ENCODE peak calls at places on chromosomes 13 and 19, in five cellular contexts. One of them, this sample, is unnamed.

GRCh38 chr19:4338441-4339350 is at the start of gene STAP2:
- DNase-seq in brain microvascular endothelial cell: no peak
- DNase-seq in osteocyte: no peak
- DNase-seq in nephron progenitor cell: no peak
- DNase-seq in activated naive CD4-positive, alpha-beta T cell treated with anti-CD3 and anti-CD28 coated beads, Interleukin-2, amount 10 ng/mL, durations not matched to agents 7 days and 5 days: peak; percentile 60
- DNase-seq in this sample: no peak

GRCh38 chr19:35560271-35560670 is 3.2 kb downstream of the ATP4A start:
- DNase-seq in osteocyte: no peak
- DNase-seq in activated naive CD4-positive, alpha-beta T cell treated with anti-CD3 and anti-CD28 coated beads, Interleukin-2, amount 10 ng/mL, durations not matched to agents 7 days and 5 days: no peak
- DNase-seq in brain microvascular endothelial cell: no peak
- DNase-seq in nephron progenitor cell: no peak
- DNase-seq in this sample: no peak

GRCh38 chr19:695350-695949 is at the start of gene PRSS57:
- DNase-seq in activated naive CD4-positive, alpha-beta T cell treated with anti-CD3 and anti-CD28 coated beads, Interleukin-2, amount 10 ng/mL, durations not matched to agents 7 days and 5 days: no peak
- DNase-seq in brain microvascular endothelial cell: no peak
- DNase-seq in nephron progenitor cell: no peak
- DNase-seq in osteocyte: no peak
- DNase-seq in this sample: no peak

GRCh38 chr13:33125821-33126570 is 109.8 kb downstream of the KL start:
- DNase-seq in brain microvascular endothelial cell: peak; percentile 98
- DNase-seq in activated naive CD4-positive, alpha-beta T cell treated with anti-CD3 and anti-CD28 coated beads, Interleukin-2, amount 10 ng/mL, durations not matched to agents 7 days and 5 days: no peak
- DNase-seq in osteocyte: no peak
- DNase-seq in nephron progenitor cell: no peak
- DNase-seq in this sample: no peak

GRCh38 chr13:27283906-27284523 is 13.4 kb downstream of the RASL11A start:
- DNase-seq in brain microvascular endothelial cell: no peak
- DNase-seq in osteocyte: no peak
- DNase-seq in nephron progenitor cell: no peak
- DNase-seq in activated naive CD4-positive, alpha-beta T cell treated with anti-CD3 and anti-CD28 coated beads, Interleukin-2, amount 10 ng/mL, durations not matched to agents 7 days and 5 days: no peak
- DNase-seq in this sample: no peak

GRCh38 chr13:113502686-113503085 is 12.2 kb upstream of the DCUN1D2 start:
- DNase-seq in brain microvascular endothelial cell: no peak
- DNase-seq in nephron progenitor cell: no peak
- DNase-seq in activated naive CD4-positive, alpha-beta T cell treated with anti-CD3 and anti-CD28 coated beads, Interleukin-2, amount 10 ng/mL, durations not matched to agents 7 days and 5 days: no peak
- DNase-seq in osteocyte: no peak
- DNase-seq in this sample: no peak

GRCh38 chr13:77406644-77407440 is 79.9 kb upstream of the MYCBP2 start:
- DNase-seq in brain microvascular endothelial cell: no peak
- DNase-seq in activated naive CD4-positive, alpha-beta T cell treated with anti-CD3 and anti-CD28 coated beads, Interleukin-2, amount 10 ng/mL, durations not matched to agents 7 days and 5 days: no peak
- DNase-seq in nephron progenitor cell: no peak
- DNase-seq in osteocyte: no peak
- DNase-seq in this sample: no peak

GRCh38 chr13:25682221-25682620 is 310.4 kb downstream of the ATP8A2 start:
- DNase-seq in activated naive CD4-positive, alpha-beta T cell treated with anti-CD3 and anti-CD28 coated beads, Interleukin-2, amount 10 ng/mL, durations not matched to agents 7 days and 5 days: no peak
- DNase-seq in nephron progenitor cell: no peak
- DNase-seq in brain microvascular endothelial cell: no peak
- DNase-seq in osteocyte: peak; percentile 23
- DNase-seq in this sample: no peak

GRCh38 chr19:45217193-45217956 is 27.8 kb downstream of the EXOC3L2 start:
- DNase-seq in nephron progenitor cell: peak; percentile 43
- DNase-seq in osteocyte: no peak
- DNase-seq in activated naive CD4-positive, alpha-beta T cell treated with anti-CD3 and anti-CD28 coated beads, Interleukin-2, amount 10 ng/mL, durations not matched to agents 7 days and 5 days: no peak
- DNase-seq in brain microvascular endothelial cell: no peak
- DNase-seq in this sample: no peak

GRCh38 chr19:50798943-50799851 is 9.0 kb downstream of the ACP4 start:
- DNase-seq in nephron progenitor cell: no peak
- DNase-seq in osteocyte: no peak
- DNase-seq in brain microvascular endothelial cell: no peak
- DNase-seq in activated naive CD4-positive, alpha-beta T cell treated with anti-CD3 and anti-CD28 coated beads, Interleukin-2, amount 10 ng/mL, durations not matched to agents 7 days and 5 days: no peak
- DNase-seq in this sample: no peak

GRCh38 chr19:42420055-42420544 is 7.1 kb downstream of the LIPE start:
- DNase-seq in osteocyte: no peak
- DNase-seq in nephron progenitor cell: peak; percentile 37
- DNase-seq in activated naive CD4-positive, alpha-beta T cell treated with anti-CD3 and anti-CD28 coated beads, Interleukin-2, amount 10 ng/mL, durations not matched to agents 7 days and 5 days: peak; percentile 88
- DNase-seq in brain microvascular endothelial cell: peak; percentile 44
- DNase-seq in this sample: peak; percentile 72

GRCh38 chr19:14003279-14004051 is 2.7 kb downstream of the RFX1 start:
- DNase-seq in brain microvascular endothelial cell: no peak
- DNase-seq in osteocyte: no peak
- DNase-seq in nephron progenitor cell: no peak
- DNase-seq in activated naive CD4-positive, alpha-beta T cell treated with anti-CD3 and anti-CD28 coated beads, Interleukin-2, amount 10 ng/mL, durations not matched to agents 7 days and 5 days: peak; percentile 36
- DNase-seq in this sample: no peak